ENCODE peak calls at places on chromosomes 13 and 19, in six cellular contexts. One of them, this sample, is unnamed.

GRCh38 chr19:56369886-56370676 is 23.3 kb downstream of the ZNF582 start:
- DNase-seq in progenitor cell of endocrine pancreas: no peak
- DNase-seq in smooth muscle cell of the brain vasculature: no peak
- DNase-seq in mammary epithelial cell: no peak
- DNase-seq in sigmoid colon: no peak
- DNase-seq in T-helper 1 cell: no peak
- DNase-seq in this sample: no peak

GRCh38 chr19:12884202-12884601 is 2.8 kb downstream of the KLF1 start:
- DNase-seq in progenitor cell of endocrine pancreas: no peak
- DNase-seq in smooth muscle cell of the brain vasculature: no peak
- DNase-seq in mammary epithelial cell: no peak
- DNase-seq in sigmoid colon: no peak
- DNase-seq in T-helper 1 cell: no peak
- DNase-seq in this sample: no peak

GRCh38 chr13:110283661-110284516 is 23.1 kb downstream of the COL4A1 start:
- DNase-seq in progenitor cell of endocrine pancreas: no peak
- DNase-seq in smooth muscle cell of the brain vasculature: no peak
- DNase-seq in mammary epithelial cell: no peak
- DNase-seq in sigmoid colon: peak
- DNase-seq in T-helper 1 cell: no peak
- DNase-seq in this sample: no peak

GRCh38 chr19:35087393-35087792 is 28.2 kb upstream of the FXYD3 start:
- DNase-seq in progenitor cell of endocrine pancreas: no peak
- DNase-seq in smooth muscle cell of the brain vasculature: no peak
- DNase-seq in mammary epithelial cell: no peak
- DNase-seq in sigmoid colon: no peak
- DNase-seq in T-helper 1 cell: no peak
- DNase-seq in this sample: no peak

GRCh38 chr19:8638078-8638619 is 7.7 kb downstream of the NFILZ start:
- DNase-seq in progenitor cell of endocrine pancreas: no peak
- DNase-seq in smooth muscle cell of the brain vasculature: no peak
- DNase-seq in mammary epithelial cell: no peak
- DNase-seq in sigmoid colon: peak
- DNase-seq in T-helper 1 cell: no peak
- DNase-seq in this sample: no peak

GRCh38 chr13:114015111-114015551 is 41.3 kb upstream of the C13orf46 start:
- DNase-seq in progenitor cell of endocrine pancreas: no peak
- DNase-seq in smooth muscle cell of the brain vasculature: no peak
- DNase-seq in mammary epithelial cell: no peak
- DNase-seq in sigmoid colon: no peak
- DNase-seq in T-helper 1 cell: no peak
- DNase-seq in this sample: no peak

GRCh38 chr19:18645035-18645511 is 8.2 kb downstream of the KLHL26 start:
- DNase-seq in progenitor cell of endocrine pancreas: no peak
- DNase-seq in smooth muscle cell of the brain vasculature: no peak
- DNase-seq in mammary epithelial cell: no peak
- DNase-seq in sigmoid colon: no peak
- DNase-seq in T-helper 1 cell: no peak
- DNase-seq in this sample: no peak

GRCh38 chr13:20475927-20476691 is 49.5 kb downstream of the CRYL1 start:
- DNase-seq in progenitor cell of endocrine pancreas: no peak
- DNase-seq in smooth muscle cell of the brain vasculature: peak
- DNase-seq in mammary epithelial cell: peak
- DNase-seq in sigmoid colon: no peak
- DNase-seq in T-helper 1 cell: peak
- DNase-seq in this sample: no peak

GRCh38 chr19:45311640-45312039 is 11.0 kb downstream of the CKM start:
- DNase-seq in progenitor cell of endocrine pancreas: no peak
- DNase-seq in smooth muscle cell of the brain vasculature: no peak
- DNase-seq in mammary epithelial cell: no peak
- DNase-seq in sigmoid colon: no peak
- DNase-seq in T-helper 1 cell: no peak
- DNase-seq in this sample: no peak

GRCh38 chr13:26985285-26985878 is 186.2 kb downstream of the USP12 start:
- DNase-seq in progenitor cell of endocrine pancreas: peak
- DNase-seq in smooth muscle cell of the brain vasculature: peak
- DNase-seq in mammary epithelial cell: peak
- DNase-seq in sigmoid colon: peak
- DNase-seq in T-helper 1 cell: peak
- DNase-seq in this sample: peak

GRCh38 chr13:97466782-97467181 is 32.8 kb downstream of the RAP2A start:
- DNase-seq in progenitor cell of endocrine pancreas: no peak
- DNase-seq in smooth muscle cell of the brain vasculature: no peak
- DNase-seq in mammary epithelial cell: no peak
- DNase-seq in sigmoid colon: no peak
- DNase-seq in T-helper 1 cell: no peak
- DNase-seq in this sample: no peak

GRCh38 chr13:64758520-64758919 is 2471.6 kb downstream of the PCDH9 start:
- DNase-seq in progenitor cell of endocrine pancreas: no peak
- DNase-seq in smooth muscle cell of the brain vasculature: no peak
- DNase-seq in mammary epithelial cell: no peak
- DNase-seq in sigmoid colon: no peak
- DNase-seq in T-helper 1 cell: no peak
- DNase-seq in this sample: no peak

GRCh38 chr19:31962565-31962996 is 382.8 kb upstream of the ZNF507 start:
- DNase-seq in progenitor cell of endocrine pancreas: no peak
- DNase-seq in smooth muscle cell of the brain vasculature: no peak
- DNase-seq in mammary epithelial cell: no peak
- DNase-seq in sigmoid colon: no peak
- DNase-seq in T-helper 1 cell: no peak
- DNase-seq in this sample: no peak

GRCh38 chr19:18340237-18340989 is at the start of gene PGPEP1:
- DNase-seq in progenitor cell of endocrine pancreas: peak
- DNase-seq in smooth muscle cell of the brain vasculature: no peak
- DNase-seq in mammary epithelial cell: no peak
- DNase-seq in sigmoid colon: peak
- DNase-seq in T-helper 1 cell: peak
- DNase-seq in this sample: peak

GRCh38 chr13:87986639-87987250 is 315.6 kb downstream of the SLITRK5 start:
- DNase-seq in progenitor cell of endocrine pancreas: no peak
- DNase-seq in smooth muscle cell of the brain vasculature: no peak
- DNase-seq in mammary epithelial cell: no peak
- DNase-seq in sigmoid colon: no peak
- DNase-seq in T-helper 1 cell: no peak
- DNase-seq in this sample: no peak

GRCh38 chr19:27580906-27581305 is 1632.0 kb downstream of the UQCRFS1 start:
- DNase-seq in progenitor cell of endocrine pancreas: no peak
- DNase-seq in smooth muscle cell of the brain vasculature: no peak
- DNase-seq in mammary epithelial cell: no peak
- DNase-seq in sigmoid colon: no peak
- DNase-seq in T-helper 1 cell: no peak
- DNase-seq in this sample: no peak

GRCh38 chr19:55598034-55598433 is 1.3 kb downstream of the FIZ1 start:
- DNase-seq in progenitor cell of endocrine pancreas: no peak
- DNase-seq in smooth muscle cell of the brain vasculature: no peak
- DNase-seq in mammary epithelial cell: no peak
- DNase-seq in sigmoid colon: no peak
- DNase-seq in T-helper 1 cell: no peak
- DNase-seq in this sample: no peak

GRCh38 chr19:49129238-49129583 is 9.9 kb downstream of the PPFIA3 start:
- DNase-seq in progenitor cell of endocrine pancreas: no peak
- DNase-seq in smooth muscle cell of the brain vasculature: no peak
- DNase-seq in mammary epithelial cell: no peak
- DNase-seq in sigmoid colon: no peak
- DNase-seq in T-helper 1 cell: no peak
- DNase-seq in this sample: no peak

GRCh38 chr19:1945899-1946298 is 4.9 kb downstream of the CSNK1G2 start:
- DNase-seq in progenitor cell of endocrine pancreas: peak
- DNase-seq in smooth muscle cell of the brain vasculature: no peak
- DNase-seq in mammary epithelial cell: no peak
- DNase-seq in sigmoid colon: peak
- DNase-seq in T-helper 1 cell: no peak
- DNase-seq in this sample: peak

GRCh38 chr19:860481-861098 is 1.1 kb downstream of the CFD start:
- DNase-seq in progenitor cell of endocrine pancreas: peak
- DNase-seq in smooth muscle cell of the brain vasculature: no peak
- DNase-seq in mammary epithelial cell: peak
- DNase-seq in sigmoid colon: peak
- DNase-seq in T-helper 1 cell: no peak
- DNase-seq in this sample: peak

GRCh38 chr19:49873834-49874233 is 3.3 kb downstream of the AKT1S1 start:
- DNase-seq in progenitor cell of endocrine pancreas: no peak
- DNase-seq in smooth muscle cell of the brain vasculature: no peak
- DNase-seq in mammary epithelial cell: no peak
- DNase-seq in sigmoid colon: no peak
- DNase-seq in T-helper 1 cell: no peak
- DNase-seq in this sample: no peak

GRCh38 chr19:18672044-18672451 is 11.4 kb upstream of the CRTC1 start:
- DNase-seq in progenitor cell of endocrine pancreas: no peak
- DNase-seq in smooth muscle cell of the brain vasculature: no peak
- DNase-seq in mammary epithelial cell: no peak
- DNase-seq in sigmoid colon: no peak
- DNase-seq in T-helper 1 cell: no peak
- DNase-seq in this sample: no peak

GRCh38 chr13:33057019-33057785 is 41.0 kb downstream of the KL start:
- DNase-seq in progenitor cell of endocrine pancreas: no peak
- DNase-seq in smooth muscle cell of the brain vasculature: no peak
- DNase-seq in mammary epithelial cell: peak
- DNase-seq in sigmoid colon: no peak
- DNase-seq in T-helper 1 cell: no peak
- DNase-seq in this sample: no peak

GRCh38 chr19:38539751-38540150 is 78.0 kb downstream of the MAP4K1 start:
- DNase-seq in progenitor cell of endocrine pancreas: no peak
- DNase-seq in smooth muscle cell of the brain vasculature: no peak
- DNase-seq in mammary epithelial cell: no peak
- DNase-seq in sigmoid colon: no peak
- DNase-seq in T-helper 1 cell: no peak
- DNase-seq in this sample: no peak

GRCh38 chr19:44748426-44749254 is at the start of gene BCL3:
- DNase-seq in progenitor cell of endocrine pancreas: no peak
- DNase-seq in smooth muscle cell of the brain vasculature: no peak
- DNase-seq in mammary epithelial cell: peak
- DNase-seq in sigmoid colon: peak
- DNase-seq in T-helper 1 cell: peak
- DNase-seq in this sample: peak

GRCh38 chr19:51441410-51442390 is 16.6 kb downstream of the SIGLEC8 start:
- DNase-seq in progenitor cell of endocrine pancreas: no peak
- DNase-seq in smooth muscle cell of the brain vasculature: no peak
- DNase-seq in mammary epithelial cell: peak
- DNase-seq in sigmoid colon: peak
- DNase-seq in T-helper 1 cell: peak
- DNase-seq in this sample: no peak

GRCh38 chr13:20955496-20955895 is 53.0 kb upstream of the XPO4 start:
- DNase-seq in progenitor cell of endocrine pancreas: no peak
- DNase-seq in smooth muscle cell of the brain vasculature: no peak
- DNase-seq in mammary epithelial cell: no peak
- DNase-seq in sigmoid colon: no peak
- DNase-seq in T-helper 1 cell: no peak
- DNase-seq in this sample: no peak

GRCh38 chr13:74134226-74134776 is at the start of gene KLF12:
- DNase-seq in progenitor cell of endocrine pancreas: peak
- DNase-seq in smooth muscle cell of the brain vasculature: peak
- DNase-seq in mammary epithelial cell: peak
- DNase-seq in sigmoid colon: peak
- DNase-seq in T-helper 1 cell: peak
- DNase-seq in this sample: peak

GRCh38 chr13:85586422-85586831 is 212.8 kb downstream of the SLITRK6 start:
- DNase-seq in progenitor cell of endocrine pancreas: no peak
- DNase-seq in smooth muscle cell of the brain vasculature: no peak
- DNase-seq in mammary epithelial cell: peak
- DNase-seq in sigmoid colon: no peak
- DNase-seq in T-helper 1 cell: no peak
- DNase-seq in this sample: no peak

GRCh38 chr19:35784401-35785086 is 9.2 kb downstream of the ARHGAP33 start:
- DNase-seq in progenitor cell of endocrine pancreas: no peak
- DNase-seq in smooth muscle cell of the brain vasculature: no peak
- DNase-seq in mammary epithelial cell: no peak
- DNase-seq in sigmoid colon: no peak
- DNase-seq in T-helper 1 cell: no peak
- DNase-seq in this sample: no peak

GRCh38 chr13:60158321-60158801 is 5.4 kb downstream of the DIAPH3 start:
- DNase-seq in progenitor cell of endocrine pancreas: no peak
- DNase-seq in smooth muscle cell of the brain vasculature: no peak
- DNase-seq in mammary epithelial cell: no peak
- DNase-seq in sigmoid colon: no peak
- DNase-seq in T-helper 1 cell: no peak
- DNase-seq in this sample: no peak

GRCh38 chr13:98110749-98111148 is 32.1 kb upstream of the FARP1 start:
- DNase-seq in progenitor cell of endocrine pancreas: no peak
- DNase-seq in smooth muscle cell of the brain vasculature: no peak
- DNase-seq in mammary epithelial cell: no peak
- DNase-seq in sigmoid colon: no peak
- DNase-seq in T-helper 1 cell: no peak
- DNase-seq in this sample: no peak

GRCh38 chr19:16386619-16387240 is 62.1 kb downstream of the KLF2 start:
- DNase-seq in progenitor cell of endocrine pancreas: no peak
- DNase-seq in smooth muscle cell of the brain vasculature: no peak
- DNase-seq in mammary epithelial cell: peak
- DNase-seq in sigmoid colon: peak
- DNase-seq in T-helper 1 cell: no peak
- DNase-seq in this sample: peak

GRCh38 chr13:80841346-80841882 is 500.5 kb upstream of the SPRY2 start:
- DNase-seq in progenitor cell of endocrine pancreas: no peak
- DNase-seq in smooth muscle cell of the brain vasculature: no peak
- DNase-seq in mammary epithelial cell: no peak
- DNase-seq in sigmoid colon: no peak
- DNase-seq in T-helper 1 cell: no peak
- DNase-seq in this sample: no peak

GRCh38 chr19:34461375-34462100 is 20.0 kb upstream of the WTIP start:
- DNase-seq in progenitor cell of endocrine pancreas: no peak
- DNase-seq in smooth muscle cell of the brain vasculature: no peak
- DNase-seq in mammary epithelial cell: no peak
- DNase-seq in sigmoid colon: no peak
- DNase-seq in T-helper 1 cell: no peak
- DNase-seq in this sample: no peak

GRCh38 chr19:10353793-10354391 is 14.5 kb upstream of the ICAM3 start:
- DNase-seq in progenitor cell of endocrine pancreas: peak
- DNase-seq in smooth muscle cell of the brain vasculature: no peak
- DNase-seq in mammary epithelial cell: no peak
- DNase-seq in sigmoid colon: no peak
- DNase-seq in T-helper 1 cell: no peak
- DNase-seq in this sample: no peak

GRCh38 chr13:32261567-32261966 is 53.6 kb downstream of the ZAR1L start:
- DNase-seq in progenitor cell of endocrine pancreas: no peak
- DNase-seq in smooth muscle cell of the brain vasculature: peak
- DNase-seq in mammary epithelial cell: peak
- DNase-seq in sigmoid colon: peak
- DNase-seq in T-helper 1 cell: no peak
- DNase-seq in this sample: no peak

GRCh38 chr19:1768918-1769644 is 15.8 kb downstream of the ONECUT3 start:
- DNase-seq in progenitor cell of endocrine pancreas: no peak
- DNase-seq in smooth muscle cell of the brain vasculature: no peak
- DNase-seq in mammary epithelial cell: no peak
- DNase-seq in sigmoid colon: no peak
- DNase-seq in T-helper 1 cell: no peak
- DNase-seq in this sample: no peak